ENCODE peak calls at places on chromosomes 11 and 22, in five cellular contexts. F is effector memory CD4-positive, alpha-beta T cell; X is pancreas; M is K562; G is neuronal stem cell. Z is an unnamed sample. For H3K9me3, the result is how much of the 10 kb centered on the place peaks cover.

GRCh38 chr11:63767415-63768231 is 952 bp downstream of the ZFTA start:
- DNase-seq in G (peak), M (peak), F (peak), X (peak), Z (no peak)

GRCh38 chr11:30583505-30584280 is 2.5 kb downstream of the MPPED2 start:
- DNase-seq in F (no peak), X (peak), G (no peak), M (no peak), Z (no peak)

GRCh38 chr11:114358711-114359110 is 41.6 kb downstream of the C11orf71 start:
- DNase-seq in X (no peak), F (no peak), M (no peak), G (no peak), Z (no peak)

GRCh38 chr11:36146437-36146836 is 142.8 kb downstream of the COMMD9 start:
- DNase-seq in M (no peak), G (no peak), X (no peak), F (no peak), Z (no peak)

GRCh38 chr22:46584081-46584903 is 35.9 kb upstream of the GRAMD4 start:
- DNase-seq in X (no peak), G (no peak), M (no peak), F (no peak), Z (no peak)

GRCh38 chr22:47583959-47584562 is 821.6 kb downstream of the TBC1D22A start:
- DNase-seq in G (no peak), F (no peak), M (no peak), X (no peak), Z (no peak)

GRCh38 chr11:10866893-10867331 is 9.1 kb upstream of the ZBED5 start:
- DNase-seq in G (no peak), F (no peak), M (no peak), X (no peak), Z (no peak)

GRCh38 chr11:128048121-128048520 is 539.2 kb downstream of the ETS1 start:
- DNase-seq in F (no peak), X (no peak), G (no peak), M (no peak), Z (no peak)

GRCh38 chr11:107683807-107684206 is 28.0 kb downstream of the SLN start:
- DNase-seq in G (no peak), X (no peak), F (no peak), M (peak), Z (no peak)

GRCh38 chr22:26735019-26735409 is 77.6 kb downstream of the MIAT start:
- DNase-seq in F (no peak), M (no peak), X (no peak), G (no peak), Z (no peak)

GRCh38 chr11:33892906-33893594 is 1.2 kb upstream of the LMO2 start:
- DNase-seq in M (peak), F (no peak), G (no peak), X (no peak), Z (no peak)

GRCh38 chr22:43263645-43264514 is 76.9 kb upstream of the TTLL12 start:
- DNase-seq in M (peak), F (peak), G (no peak), X (peak), Z (peak)

GRCh38 chr11:15911377-15912044 is 444.8 kb downstream of the SOX6 start:
- DNase-seq in F (no peak), M (no peak), X (no peak), G (no peak), Z (no peak)

GRCh38 chr11:76334826-76335389 is 46.0 kb downstream of the THAP12 start:
- DNase-seq in X (no peak), G (no peak), M (no peak), F (no peak), Z (no peak)

GRCh38 chr22:43455861-43456260 is 44.0 kb downstream of the MPPED1 start:
- DNase-seq in F (no peak), M (no peak), G (no peak), X (no peak), Z (no peak)

GRCh38 chr11:75174781-75175370 is 24.0 kb downstream of the SLCO2B1 start:
- DNase-seq in X (no peak), M (no peak), F (no peak), G (no peak), Z (no peak)

GRCh38 chr11:86388198-86388597 is 13.5 kb downstream of the CCDC81 start:
- DNase-seq in F (no peak), X (no peak), G (no peak), M (no peak), Z (no peak)

GRCh38 chr11:12408156-12408770 is 30.9 kb downstream of the PARVA start:
- DNase-seq in G (no peak), M (no peak), F (no peak), X (no peak), Z (no peak)

GRCh38 chr22:38784035-38784434 is 9.9 kb downstream of the DNAL4 start:
- DNase-seq in X (no peak), F (no peak), G (no peak), M (no peak), Z (no peak)

GRCh38 chr11:128564642-128565245 is 22.6 kb downstream of the ETS1 start:
- DNase-seq in G (no peak), X (no peak), M (no peak), F (no peak), Z (no peak)

GRCh38 chr11:13391217-13391616 is 71.8 kb downstream of the BTBD10 start:
- DNase-seq in M (no peak), G (no peak), X (no peak), F (no peak), Z (no peak)

GRCh38 chr11:66768088-66768521 is 39.1 kb upstream of the SPTBN2 start:
- DNase-seq in X (no peak), M (no peak), G (no peak), F (no peak), Z (no peak)

GRCh38 chr11:133815636-133816035 is 29.7 kb downstream of the SPATA19 start:
- DNase-seq in M (no peak), F (no peak), X (peak), G (no peak), Z (no peak)

GRCh38 chr22:28882545-28882877 is 861 bp upstream of the ZNRF3 start:
- DNase-seq in G (no peak), X (no peak), F (no peak), M (peak), Z (no peak)

GRCh38 chr11:69911310-69912160 is 92.3 kb upstream of the FGF3 start:
- DNase-seq in X (no peak), M (no peak), F (no peak), G (no peak), Z (no peak)

GRCh38 chr11:82776377-82776776 is 42.7 kb upstream of the FAM181B start:
- DNase-seq in G (no peak), X (no peak), F (no peak), M (no peak), Z (no peak)

GRCh38 chr11:124801014-124801413 is 808 bp upstream of the MSANTD2 start:
- DNase-seq in F (no peak), M (no peak), X (no peak), G (no peak), Z (no peak)

GRCh38 chr22:48890693-48891554 is 936.7 kb downstream of the BRD1 start:
- DNase-seq in M (no peak), X (no peak), F (no peak), G (no peak), Z (no peak)
- H3K9me3 ChIP-seq in M (under half), X (under half), F (under half), G (under half), Z (under half)

GRCh38 chr11:37184371-37184770 is 586.3 kb upstream of the RAG2 start:
- DNase-seq in G (no peak), X (no peak), M (no peak), F (no peak), Z (no peak)
- H3K9me3 ChIP-seq in G (under half), X (under half), M (under half), F (under half), Z (under half)

DNA sequence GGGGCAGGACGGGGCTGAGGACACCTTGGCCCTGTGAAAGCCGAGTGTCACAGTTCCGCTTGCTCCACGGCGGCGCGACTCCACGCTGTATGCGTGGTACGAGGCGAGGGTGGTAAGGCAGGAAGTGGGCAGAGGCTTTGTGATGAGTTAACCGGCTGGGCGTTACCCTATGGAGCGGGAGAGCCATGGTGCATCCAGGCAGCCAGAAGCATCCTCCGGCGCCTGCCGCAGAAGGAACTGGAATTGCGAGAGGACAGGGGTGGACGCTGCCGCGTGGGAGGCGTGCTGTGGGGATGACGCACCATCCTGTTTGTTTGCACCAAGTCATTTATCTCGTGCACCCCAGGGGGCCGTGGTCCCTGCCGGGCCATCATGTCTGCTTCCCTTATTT is 643.9 kb downstream of the BRD1 start:
- DNase-seq in G (no peak), F (no peak), M (no peak), X (no peak), Z (no peak)
- H3K9me3 ChIP-seq in G (under half), F (under half), M (under half), X (under half), Z (under half)

GRCh38 chr22:40120783-40121182 is 56.9 kb upstream of the TNRC6B start:
- DNase-seq in G (no peak), X (no peak), M (no peak), F (no peak), Z (no peak)

GRCh38 chr22:40118979-40119378 is 58.7 kb upstream of the TNRC6B start:
- DNase-seq in F (no peak), G (no peak), M (no peak), X (no peak), Z (no peak)

GRCh38 chr22:40114411-40114810 is 63.3 kb upstream of the TNRC6B start:
- DNase-seq in X (no peak), M (no peak), F (no peak), G (no peak), Z (no peak)

GRCh38 chr22:40112595-40112994 is 65.1 kb upstream of the TNRC6B start:
- DNase-seq in X (no peak), F (no peak), G (no peak), M (no peak), Z (no peak)

GRCh38 chr22:40116496-40117200 is 61.1 kb upstream of the TNRC6B start:
- DNase-seq in X (no peak), F (peak), M (no peak), G (no peak), Z (peak)
- H3K9me3 ChIP-seq in X (under half), F (under half), M (under half), G (under half), Z (under half)

GRCh38 chr11:2652857-2653643 is 46.7 kb downstream of the KCNQ1OT1 start:
- DNase-seq in M (peak), X (no peak), G (no peak), F (no peak), Z (no peak)
- H3K9me3 ChIP-seq in M (under half), X (under half), G (under half), F (under half), Z (under half)

GRCh38 chr11:55854704-55855103 is 16.2 kb downstream of the OR5D16 start:
- DNase-seq in F (no peak), M (no peak), G (no peak), X (no peak), Z (no peak)
- H3K9me3 ChIP-seq in F (under half), M (under half), G (under half), X (under half), Z (under half)

GRCh38 chr22:48587236-48587865 is 1240.3 kb downstream of the BRD1 start:
- DNase-seq in F (no peak), G (no peak), M (no peak), X (no peak), Z (no peak)
- H3K9me3 ChIP-seq in F (under half), G (under half), M (under half), X (under half), Z (under half)

Z was measured in T-helper 17 cell.